ENCODE peak calls at places on chromosomes 13 and 19, in ten cellular contexts. W is T-helper 1 cell; L is RCC 7860; F is amniotic stem cell; K is stimulated activated CD4-positive, alpha-beta T cell treated with anti-CD3 and anti-CD28 coated beads, Interleukin-4, amount 100 ng/mL, for 48 hours; S is progenitor cell of endocrine pancreas; T is GM04503; Z is activated CD8-positive, alpha-beta memory T cell treated with anti-CD3 and anti-CD28 coated beads for 1 hour; D is HAP-1; A is fibroblast of the aortic adventitia. N is an unnamed sample.

GRCh38 chr19:50334741-50335421 is 5.7 kb upstream of the KCNC3 start:
- DNase-seq in L (no peak), D (no peak), F (no peak), S (no peak), K (no peak), T (no peak), W (no peak), A (no peak), Z (no peak), N (no peak)

GRCh38 chr19:7413629-7414028 is 64.9 kb downstream of the ARHGEF18 start:
- DNase-seq in Z (no peak), W (no peak), K (no peak), T (no peak), L (no peak), A (no peak), S (no peak), F (no peak), D (no peak), N (no peak)

GRCh38 chr19:1486720-1487575 is 3.2 kb downstream of the PCSK4 start:
- DNase-seq in K (no peak), F (no peak), W (no peak), D (no peak), A (no peak), L (no peak), T (no peak), S (no peak), Z (no peak), N (no peak)

GRCh38 chr13:98322091-98322718 is 145.1 kb upstream of the RNF113B start:
- DNase-seq in Z (no peak), D (no peak), W (no peak), T (no peak), A (no peak), L (no peak), K (no peak), S (no peak), F (no peak), N (no peak)

GRCh38 chr19:49676136-49676689 is 858 bp upstream of the PRMT1 start:
- DNase-seq in T (no peak), F (peak), K (peak), S (peak), Z (no peak), A (peak), L (peak), D (peak), W (no peak), N (peak)

GRCh38 chr13:112697756-112698655 is 8.2 kb downstream of the ATP11A start:
- DNase-seq in S (no peak), A (peak), L (no peak), Z (no peak), T (no peak), F (no peak), K (no peak), W (no peak), D (no peak), N (no peak)

GRCh38 chr19:17757125-17757524 is 5.8 kb downstream of the FCHO1 start:
- DNase-seq in T (no peak), L (peak), A (peak), S (no peak), W (no peak), F (no peak), D (no peak), Z (no peak), K (no peak), N (no peak)

GRCh38 chr13:93180376-93180966 is 46.1 kb upstream of the GPC6 start:
- DNase-seq in Z (no peak), D (peak), S (no peak), L (no peak), K (no peak), A (peak), W (no peak), T (no peak), F (no peak), N (no peak)

GRCh38 chr13:85277753-85278152 is 521.5 kb downstream of the SLITRK6 start:
- DNase-seq in S (no peak), K (no peak), Z (no peak), D (no peak), L (peak), T (no peak), A (peak), W (no peak), F (peak), N (no peak)

GRCh38 chr19:2426661-2427322 is 594 bp downstream of the TIMM13 start:
- DNase-seq in A (peak), Z (no peak), D (peak), W (no peak), L (peak), F (no peak), S (peak), K (peak), T (no peak), N (no peak)

GRCh38 chr19:30119180-30119920 is 177.3 kb downstream of the URI1 start:
- DNase-seq in F (no peak), S (no peak), K (no peak), W (no peak), Z (no peak), L (no peak), T (no peak), A (no peak), D (no peak), N (no peak)

GRCh38 chr13:62482351-62482750 is 1066.7 kb upstream of the PCDH20 start:
- DNase-seq in T (no peak), L (no peak), Z (no peak), K (no peak), A (no peak), D (no peak), S (no peak), F (no peak), W (no peak), N (no peak)

GRCh38 chr13:60572003-60572792 is 175.2 kb downstream of the TDRD3 start:
- DNase-seq in F (no peak), W (no peak), S (no peak), Z (no peak), D (no peak), K (no peak), A (peak), L (peak), T (no peak), N (no peak)

GRCh38 chr19:2039959-2040646 is 10.9 kb downstream of the MKNK2 start:
- DNase-seq in Z (no peak), L (no peak), S (no peak), D (no peak), T (no peak), K (no peak), F (no peak), A (no peak), W (no peak), N (no peak)

GRCh38 chr13:97255515-97255999 is 33.4 kb downstream of the MBNL2 start:
- DNase-seq in L (peak), F (no peak), S (no peak), W (no peak), K (no peak), Z (no peak), A (no peak), T (no peak), D (no peak), N (no peak)

GRCh38 chr13:25249001-25249543 is 38.2 kb downstream of the MTMR6 start:
- DNase-seq in T (peak), D (peak), L (peak), Z (no peak), A (peak), K (no peak), F (no peak), W (no peak), S (no peak), N (no peak)

GRCh38 chr13:21967871-21968270 is 297.0 kb downstream of the FGF9 start:
- DNase-seq in L (no peak), T (no peak), F (no peak), D (no peak), K (no peak), W (no peak), Z (no peak), A (no peak), S (no peak), N (no peak)

N was measured in GOT3.